ENCODE peak calls at places on chromosomes 16 and 17, in six cellular contexts. R is WTC11, Q is A549, Y is endothelial cell of umbilical vein, L is H1, J is K562. P is an unnamed sample.

GRCh38 chr16:10740845-10741208 is 2.8 kb upstream of the NUBP1 start:
- DNase-seq in R (no peak), Q (no peak), Y (no peak), L (no peak), J (no peak), P (no peak)

GRCh38 chr17:10172241-10172741 is 26.1 kb downstream of the GAS7 start:
- DNase-seq in Q (no peak), L (no peak), R (no peak), J (no peak), Y (no peak), P (no peak)

GRCh38 chr16:2095918-2096582 is 39.6 kb downstream of the PKD1 start:
- DNase-seq in Y (no peak), R (no peak), Q (no peak), J (no peak), L (no peak), P (no peak)

GRCh38 chr16:76265434-76266045 is 11.7 kb upstream of the CNTNAP4 start:
- DNase-seq in Y (no peak), R (peak), Q (peak), L (peak), J (peak), P (peak)

GRCh38 chr16:75456971-75457370 is 7.5 kb downstream of the TMEM170A start:
- DNase-seq in L (no peak), R (no peak), J (no peak), Q (no peak), Y (no peak), P (no peak)

GRCh38 chr16:1763521-1764511 is 7.5 kb downstream of the NME3 start:
- DNase-seq in J (peak), Y (no peak), L (peak), R (peak), Q (no peak), P (no peak)

GRCh38 chr17:17190188-17190587 is 15.9 kb downstream of the PLD6 start:
- DNase-seq in R (no peak), J (no peak), Y (no peak), Q (no peak), L (no peak), P (peak)

GRCh38 chr17:47009759-47010594 is 30.9 kb upstream of the RPRML start:
- DNase-seq in L (no peak), J (no peak), R (no peak), Y (no peak), Q (no peak), P (no peak)

GRCh38 chr17:75270218-75270965 is 639 bp downstream of the MIF4GD start:
- DNase-seq in Y (peak), J (peak), R (peak), L (no peak), Q (peak), P (peak)

GRCh38 chr17:55267777-55268648 is 3.3 kb downstream of the HLF start:
- DNase-seq in R (no peak), J (no peak), Q (no peak), Y (no peak), L (no peak), P (no peak)

GRCh38 chr17:41957058-41957868 is 9.3 kb upstream of the CNP start:
- DNase-seq in J (no peak), L (no peak), R (peak), Q (no peak), Y (peak), P (peak)

GRCh38 chr16:88431651-88432050 is 21.4 kb upstream of the ZFPM1 start:
- DNase-seq in J (no peak), Y (no peak), R (no peak), L (no peak), Q (no peak), P (no peak)

GRCh38 chr16:48745541-48745940 is 135.6 kb upstream of the N4BP1 start:
- DNase-seq in Y (no peak), Q (no peak), R (no peak), L (no peak), J (no peak), P (no peak)

GRCh38 chr17:71501716-71502115 is 619.1 kb upstream of the SOX9 start:
- DNase-seq in Y (no peak), J (no peak), R (no peak), Q (no peak), L (no peak), P (no peak)

GRCh38 chr17:78426293-78426879 is 47.9 kb downstream of the PGS1 start:
- DNase-seq in L (no peak), Q (no peak), J (no peak), Y (no peak), R (no peak), P (no peak)

GRCh38 chr16:68228652-68229051 is 7.3 kb downstream of the ESRP2 start:
- DNase-seq in L (no peak), Y (no peak), R (no peak), Q (no peak), J (peak), P (no peak)

GRCh38 chr16:27264151-27264550 is 4.4 kb downstream of the NSMCE1 start:
- DNase-seq in Q (no peak), L (no peak), J (no peak), Y (peak), R (no peak), P (peak)

GRCh38 chr17:65345261-65346060 is 208.3 kb downstream of the RGS9 start:
- DNase-seq in Q (no peak), L (no peak), R (no peak), Y (peak), J (no peak), P (no peak)

GRCh38 chr17:69525920-69526841 is 111.7 kb downstream of the MAP2K6 start:
- DNase-seq in J (peak), Y (peak), Q (peak), L (peak), R (peak), P (peak)

GRCh38 chr16:24738895-24739294 is 9.4 kb downstream of the TNRC6A start:
- DNase-seq in L (no peak), Y (no peak), R (no peak), J (no peak), Q (no peak), P (no peak)

GRCh38 chr16:24834459-24835335 is 11.1 kb upstream of the SLC5A11 start:
- DNase-seq in Q (peak), L (no peak), Y (peak), J (peak), R (peak), P (peak)

GRCh38 chr16:71854369-71854948 is 8.7 kb downstream of the ATXN1L start:
- DNase-seq in Y (no peak), R (no peak), Q (no peak), J (no peak), L (no peak), P (no peak)

GRCh38 chr16:13077816-13078215 is 176.4 kb downstream of the SHISA9 start:
- DNase-seq in J (no peak), L (no peak), Q (no peak), Y (no peak), R (no peak), P (no peak)

GRCh38 chr16:20216818-20217217 is 110.5 kb downstream of the GP2 start:
- DNase-seq in L (no peak), Q (no peak), J (no peak), Y (no peak), R (no peak), P (no peak)

GRCh38 chr17:81396722-81397313 is 1.6 kb downstream of the BAHCC1 start:
- DNase-seq in J (no peak), R (peak), Y (peak), L (no peak), Q (peak), P (no peak)

GRCh38 chr16:57694556-57695377 is at the start of gene DRC7:
- DNase-seq in L (peak), R (peak), J (peak), Y (peak), Q (peak), P (peak)

GRCh38 chr17:7549401-7550055 is 670 bp downstream of the TNFSF12 start:
- DNase-seq in Q (no peak), L (no peak), J (no peak), Y (no peak), R (no peak), P (no peak)

GRCh38 chr17:7438050-7438614 is 1.2 kb upstream of the FGF11 start:
- DNase-seq in Q (no peak), L (no peak), Y (peak), R (peak), J (peak), P (no peak)

GRCh38 chr17:7888184-7888920 is at the start of gene CHD3:
- DNase-seq in Q (no peak), Y (no peak), R (no peak), L (no peak), J (no peak), P (no peak)

GRCh38 chr16:4847774-4848587 is 700 bp downstream of the UBN1 start:
- DNase-seq in L (no peak), Y (peak), R (peak), J (peak), Q (peak), P (peak)

GRCh38 chr17:18250259-18250658 is 8.3 kb downstream of the FLII start:
- DNase-seq in Q (no peak), L (no peak), R (no peak), Y (no peak), J (no peak), P (no peak)

GRCh38 chr16:77866769-77867168 is 78.4 kb downstream of the VAT1L start:
- DNase-seq in Y (no peak), R (no peak), L (no peak), J (no peak), Q (no peak), P (no peak)

GRCh38 chr17:45282683-45283644 is 21.1 kb upstream of the SPATA32 start:
- DNase-seq in L (no peak), Q (no peak), Y (no peak), R (no peak), J (no peak), P (no peak)

GRCh38 chr16:1613240-1613639 is 1.1 kb downstream of the CRAMP1 start:
- DNase-seq in R (no peak), Y (peak), L (no peak), J (peak), Q (no peak), P (no peak)

GRCh38 chr16:58035356-58036170 is 10.0 kb downstream of the MMP15 start:
- DNase-seq in Y (no peak), R (no peak), J (no peak), Q (no peak), L (no peak), P (no peak)

GRCh38 chr17:77372444-77373297 is 231.9 kb downstream of the SEC14L1 start:
- DNase-seq in J (peak), R (peak), Q (no peak), Y (peak), L (peak), P (peak)

DNA sequence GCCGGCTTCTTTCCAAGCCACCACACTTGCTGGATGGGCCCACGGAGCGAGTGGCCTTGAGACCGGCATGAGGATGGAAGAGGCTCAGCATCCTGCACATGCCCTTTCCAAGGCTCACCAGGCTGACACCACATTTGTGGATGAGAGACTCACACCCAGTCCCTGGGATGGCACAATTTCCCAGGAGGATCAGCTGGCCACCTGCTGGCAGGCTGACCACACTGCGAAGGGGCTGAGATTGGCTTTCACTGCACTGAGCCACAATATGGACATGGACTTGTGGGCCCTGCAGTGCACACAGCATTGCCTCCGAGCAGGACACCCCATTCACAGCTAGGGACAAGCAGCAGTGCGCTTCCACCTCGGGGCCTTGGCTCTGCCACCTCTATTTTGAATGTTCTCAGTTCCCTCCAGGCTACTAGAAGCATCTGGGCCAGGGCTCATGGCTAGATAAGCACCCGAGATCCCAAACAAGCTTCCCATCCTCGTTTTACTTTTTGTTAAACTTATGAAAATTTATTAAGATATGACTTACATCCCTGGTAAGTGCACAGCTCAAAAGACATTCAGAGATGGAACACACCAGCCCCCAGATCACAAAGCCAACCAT is 25.3 kb upstream of the KSR1 start:
- DNase-seq in Q (peak), J (peak), R (peak), L (peak), Y (peak), P (peak)
- TF ChIP-seq JUN in Q (no peak), J (no peak), R (no peak), L (no peak), Y (no peak), P (no peak)

GRCh38 chr17:44061446-44061845 is 5.0 kb downstream of the LSM12 start:
- DNase-seq in Y (no peak), L (no peak), J (no peak), R (no peak), Q (no peak), P (no peak)
- TF ChIP-seq JUN in Y (no peak), L (no peak), J (no peak), R (no peak), Q (no peak), P (no peak)

GRCh38 chr17:63843387-63844292 is 1.2 kb upstream of the SMARCD2 start:
- DNase-seq in Y (peak), L (no peak), J (no peak), R (no peak), Q (no peak), P (no peak)
- TF ChIP-seq JUN in Y (no peak), L (no peak), J (no peak), R (no peak), Q (no peak), P (no peak)

GRCh38 chr17:14281530-14281929 is 19.4 kb upstream of the HS3ST3B1 start:
- DNase-seq in J (no peak), Y (no peak), Q (no peak), L (no peak), R (no peak), P (no peak)
- TF ChIP-seq JUN in J (no peak), Y (no peak), Q (no peak), L (no peak), R (no peak), P (no peak)

GRCh38 chr16:84497836-84498610 is 6.4 kb downstream of the MEAK7 start:
- DNase-seq in R (no peak), J (no peak), L (no peak), Y (no peak), Q (no peak), P (no peak)

GRCh38 chr16:84496991-84497390 is 7.5 kb downstream of the MEAK7 start:
- DNase-seq in R (no peak), Q (no peak), L (no peak), Y (no peak), J (no peak), P (no peak)

GRCh38 chr16:84495506-84495905 is 9.0 kb downstream of the MEAK7 start:
- DNase-seq in Y (no peak), L (no peak), R (no peak), J (no peak), Q (no peak), P (no peak)

GRCh38 chr16:84498859-84499620 is 5.4 kb downstream of the MEAK7 start:
- DNase-seq in Q (no peak), Y (no peak), J (no peak), R (no peak), L (no peak), P (no peak)

DNA sequence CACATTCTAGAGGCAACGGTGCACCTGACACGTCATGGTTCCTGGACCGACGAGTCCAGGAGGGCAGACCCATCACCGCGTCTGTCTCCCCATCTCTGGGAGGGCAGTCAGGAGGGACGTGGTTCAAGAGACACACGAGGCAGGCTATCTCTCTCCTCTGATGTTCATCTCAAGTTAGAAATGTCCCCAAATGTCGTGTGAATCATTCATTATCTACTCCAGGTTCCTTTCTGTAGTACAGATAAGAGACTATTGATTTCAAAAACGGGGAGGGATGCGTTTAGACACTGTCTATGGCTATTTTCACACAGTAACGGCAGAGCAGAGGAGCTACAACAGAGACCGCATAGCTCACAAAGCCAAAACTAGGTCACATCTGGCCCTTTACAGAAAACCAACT is 7.0 kb downstream of the MEAK7 start:
- DNase-seq in J (no peak), R (no peak), Q (no peak), Y (no peak), L (no peak), P (no peak)
- TF ChIP-seq JUN in J (no peak), R (no peak), Q (no peak), Y (no peak), L (no peak), P (no peak)

GRCh38 chr17:80346498-80347275 is 68.3 kb upstream of the ENDOV start:
- DNase-seq in R (no peak), L (no peak), J (no peak), Y (no peak), Q (no peak), P (no peak)

GRCh38 chr17:80349437-80350160 is 65.4 kb upstream of the ENDOV start:
- DNase-seq in J (no peak), Q (no peak), Y (no peak), L (no peak), R (no peak), P (no peak)

GRCh38 chr17:80348551-80349436 is 66.2 kb upstream of the ENDOV start:
- DNase-seq in R (no peak), J (no peak), L (no peak), Q (no peak), Y (no peak), P (no peak)

GRCh38 chr17:80347536-80347935 is 67.4 kb upstream of the ENDOV start:
- DNase-seq in R (no peak), Q (no peak), Y (no peak), L (no peak), J (no peak), P (no peak)

DNA sequence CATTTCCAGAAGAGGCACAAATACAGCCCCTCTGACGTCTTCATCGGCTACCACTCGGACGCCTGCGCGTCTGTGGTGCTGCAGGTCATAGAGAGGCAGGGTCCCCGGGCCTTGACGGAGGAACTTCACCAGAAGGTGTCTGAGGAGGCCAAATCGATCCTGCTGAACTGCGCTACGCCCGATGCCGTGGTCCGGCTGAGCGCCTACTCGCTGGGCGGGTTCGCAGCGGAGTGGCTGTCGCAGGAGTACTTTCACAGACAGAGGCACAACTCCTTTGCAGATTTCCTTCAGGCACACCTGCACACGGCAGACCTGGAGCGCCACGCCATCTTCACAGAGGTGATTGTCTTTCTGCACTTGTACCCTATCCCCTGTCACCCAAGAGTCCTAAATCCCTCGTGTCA is 67.0 kb upstream of the ENDOV start:
- DNase-seq in Y (no peak), R (no peak), J (no peak), L (no peak), Q (no peak), P (no peak)
- TF ChIP-seq JUN in Y (no peak), R (no peak), J (no peak), L (no peak), Q (no peak), P (no peak)

GRCh38 chr17:82860606-82861392 is 21.0 kb upstream of the ZNF750 start:
- DNase-seq in L (no peak), Q (no peak), J (no peak), Y (no peak), R (no peak), P (no peak)
- TF ChIP-seq JUN in L (no peak), Q (no peak), J (no peak), Y (no peak), R (no peak), P (no peak)

GRCh38 chr17:36602924-36603384 is 1.6 kb downstream of the MRM1 start:
- DNase-seq in Y (peak), Q (peak), J (peak), R (peak), L (no peak), P (peak)
- TF ChIP-seq JUN in Y (no peak), Q (no peak), J (no peak), R (no peak), L (no peak), P (no peak)

GRCh38 chr16:82741073-82741615 is 114.4 kb downstream of the CDH13 start:
- DNase-seq in Q (no peak), J (no peak), R (no peak), Y (no peak), L (no peak), P (no peak)
- TF ChIP-seq JUN in Q (no peak), J (no peak), R (no peak), Y (no peak), L (no peak), P (no peak)

DNA sequence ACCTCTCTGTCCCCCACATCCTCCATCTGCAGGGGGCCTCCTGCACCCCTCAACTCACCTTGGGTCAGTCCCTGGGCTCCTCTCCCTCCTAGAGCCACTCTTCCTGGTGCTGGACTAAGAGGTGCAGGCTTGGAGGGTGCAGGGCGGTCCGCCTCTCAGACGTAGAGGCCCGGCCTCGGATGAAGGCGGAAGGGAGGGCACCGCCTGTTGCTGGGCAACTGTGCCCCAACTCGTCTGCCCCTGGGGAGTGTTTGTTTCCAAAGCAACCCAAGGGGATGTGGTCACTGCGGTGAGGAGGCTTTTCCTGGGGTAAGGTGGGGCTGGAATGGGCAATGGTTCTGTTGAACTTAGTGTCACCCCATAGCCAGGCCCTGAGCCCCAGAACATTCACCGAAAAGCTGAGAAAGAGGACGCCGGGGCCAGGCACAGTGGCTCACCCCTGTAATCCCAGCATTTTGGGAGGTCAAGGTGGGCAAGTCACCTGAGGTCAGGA is at the start of gene C16orf54:
- DNase-seq in J (no peak), Y (no peak), R (no peak), Q (no peak), L (no peak), P (no peak)
- TF ChIP-seq JUN in J (no peak), Y (no peak), R (no peak), Q (no peak), L (no peak), P (no peak)

P was measured in HepG2.